ENCODE peak calls at places on chromosomes 2 and 18, in seven cellular contexts. P is K562, U is hepatocyte, Q is HCT116, Z is A549, R is astrocyte, B is GM12878. K is an unnamed sample.

GRCh38 chr2:85243101-85244072 is 84.4 kb downstream of the TGOLN2 start:
- DNase-seq in P (peak), B (no peak), U (no peak), R (no peak), Z (peak), Q (no peak), K (no peak)

GRCh38 chr2:158664987-158665386 is 130.1 kb upstream of the DAPL1 start:
- DNase-seq in R (peak), Z (no peak), P (no peak), B (no peak), Q (no peak), U (no peak), K (no peak)

GRCh38 chr2:233329489-233330135 is 22.0 kb downstream of the SAG start:
- DNase-seq in B (no peak), P (no peak), R (peak), U (no peak), Z (no peak), Q (no peak), K (no peak)

GRCh38 chr18:76376668-76377358 is 118.2 kb downstream of the ZNF516 start:
- DNase-seq in U (no peak), R (no peak), Z (no peak), B (no peak), P (peak), Q (no peak), K (no peak)

GRCh38 chr2:102107741-102108070 is 34.8 kb upstream of the IL1R1 start:
- DNase-seq in U (no peak), Z (peak), Q (no peak), R (peak), B (peak), P (no peak), K (no peak)

GRCh38 chr18:62710417-62710816 is 4.9 kb upstream of the PHLPP1 start:
- DNase-seq in B (no peak), U (no peak), P (no peak), Q (no peak), Z (no peak), R (peak), K (no peak)

GRCh38 chr2:69007603-69008002 is 5.4 kb upstream of the ANTXR1 start:
- DNase-seq in P (no peak), U (no peak), Z (no peak), R (no peak), Q (no peak), B (no peak), K (no peak)

GRCh38 chr2:205768341-205768740 is 86.0 kb downstream of the NRP2 start:
- DNase-seq in P (no peak), R (no peak), B (no peak), U (no peak), Q (no peak), Z (no peak), K (no peak)

GRCh38 chr18:59229681-59230443 is 9.9 kb downstream of the GRP start:
- DNase-seq in U (no peak), B (no peak), P (no peak), Q (no peak), R (no peak), Z (no peak), K (no peak)

GRCh38 chr2:176935543-176936102 is 277.0 kb upstream of the HNRNPA3 start:
- DNase-seq in R (no peak), P (no peak), B (peak), U (no peak), Q (no peak), Z (no peak), K (no peak)

GRCh38 chr2:2321250-2321545 is 9.9 kb downstream of the MYT1L start:
- DNase-seq in U (no peak), Q (no peak), P (no peak), B (no peak), R (no peak), Z (no peak), K (no peak)

GRCh38 chr2:235979753-235980459 is 188.3 kb downstream of the GBX2 start:
- DNase-seq in P (no peak), U (no peak), B (no peak), R (no peak), Q (no peak), Z (no peak), K (no peak)

GRCh38 chr2:70190086-70190412 is 770 bp downstream of the C2orf42 start:
- DNase-seq in Q (no peak), R (no peak), P (no peak), Z (no peak), B (no peak), U (peak), K (no peak)

GRCh38 chr2:148901142-148901541 is 26.1 kb downstream of the KIF5C start:
- DNase-seq in Q (no peak), R (no peak), Z (no peak), U (no peak), P (no peak), B (no peak), K (no peak)

GRCh38 chr2:118112771-118113334 is 24.6 kb downstream of the INSIG2 start:
- DNase-seq in R (peak), B (no peak), Q (peak), P (no peak), Z (peak), U (no peak), K (no peak)

GRCh38 chr2:29802976-29803375 is 118.4 kb downstream of the ALK start:
- DNase-seq in R (peak), Z (no peak), B (no peak), Q (no peak), P (no peak), U (no peak), K (no peak)

GRCh38 chr2:140496714-140497113 is 1634.1 kb downstream of the LRP1B start:
- DNase-seq in P (no peak), B (no peak), Q (no peak), R (no peak), Z (no peak), U (no peak), K (no peak)

GRCh38 chr2:25690058-25690457 is 16.7 kb upstream of the DTNB start:
- DNase-seq in B (no peak), P (no peak), Q (no peak), U (peak), Z (no peak), R (no peak), K (no peak)

GRCh38 chr2:219350215-219350937 is 17.8 kb upstream of the RESP18 start:
- DNase-seq in Q (no peak), R (peak), B (no peak), Z (no peak), U (no peak), P (no peak), K (no peak)

GRCh38 chr18:8517276-8517675 is 92.0 kb upstream of the RAB12 start:
- DNase-seq in B (no peak), Q (no peak), Z (no peak), U (no peak), P (no peak), R (no peak), K (no peak)

GRCh38 chr2:237885171-237885930 is 25.9 kb downstream of the RAMP1 start:
- DNase-seq in B (no peak), U (peak), Z (no peak), Q (no peak), R (no peak), P (no peak), K (no peak)

GRCh38 chr2:231530099-231531085 is at the start of gene NMUR1:
- DNase-seq in P (peak), Z (peak), R (no peak), U (peak), Q (peak), B (no peak), K (peak)

GRCh38 chr18:33513027-33513426 is 65.0 kb upstream of the ASXL3 start:
- DNase-seq in Z (no peak), B (no peak), R (no peak), U (no peak), P (no peak), Q (no peak), K (no peak)

GRCh38 chr2:41865263-41865662 is 182.6 kb upstream of the PKDCC start:
- DNase-seq in P (no peak), R (no peak), B (no peak), Z (no peak), U (no peak), Q (no peak), K (no peak)

GRCh38 chr2:195612515-195613495 is 44.2 kb upstream of the SLC39A10 start:
- DNase-seq in P (no peak), Q (no peak), B (no peak), Z (peak), U (peak), R (peak), K (no peak)

GRCh38 chr18:79353238-79353637 is 42.5 kb upstream of the NFATC1 start:
- DNase-seq in P (no peak), U (no peak), B (no peak), Z (peak), Q (no peak), R (no peak), K (no peak)

GRCh38 chr2:96824079-96824870 is 8.2 kb downstream of the CNNM3 start:
- DNase-seq in P (no peak), Q (no peak), R (peak), B (no peak), U (peak), Z (no peak), K (no peak)

GRCh38 chr2:201404699-201405275 is 46.5 kb downstream of the TRAK2 start:
- DNase-seq in U (no peak), P (no peak), B (no peak), R (no peak), Z (no peak), Q (no peak), K (no peak)

GRCh38 chr2:201406077-201406662 is 45.1 kb downstream of the TRAK2 start:
- DNase-seq in P (peak), Q (no peak), Z (no peak), U (peak), R (peak), B (no peak), K (no peak)

GRCh38 chr2:201401815-201402214 is 44.7 kb upstream of the FLACC1 start:
- DNase-seq in R (no peak), U (no peak), Q (no peak), B (no peak), Z (no peak), P (no peak), K (no peak)

GRCh38 chr2:201403904-201404303 is 46.8 kb upstream of the FLACC1 start:
- DNase-seq in Z (no peak), P (no peak), U (no peak), R (peak), B (no peak), Q (no peak), K (no peak)

GRCh38 chr2:201402651-201403573 is 45.8 kb upstream of the FLACC1 start:
- DNase-seq in Z (no peak), U (no peak), R (peak), P (no peak), B (no peak), Q (no peak), K (no peak)
- TF ChIP-seq CTCF in Z (no peak), U (no peak), R (no peak), P (no peak), B (no peak), Q (no peak), K (no peak)

GRCh38 chr18:28781616-28782362 is 604.9 kb upstream of the CDH2 start:
- DNase-seq in Q (no peak), B (no peak), R (no peak), Z (no peak), U (no peak), P (no peak), K (no peak)
- H3K4me2 ChIP-seq in Q (no peak), B (no peak), R (no peak), Z (no peak), U (no peak), P (no peak), K (no peak)

GRCh38 chr18:48076461-48076860 is 146.0 kb upstream of the SMAD2 start:
- DNase-seq in R (no peak), P (no peak), Z (no peak), Q (no peak), B (no peak), U (no peak), K (no peak)

GRCh38 chr18:48078448-48078847 is 148.0 kb upstream of the SMAD2 start:
- DNase-seq in Z (no peak), B (no peak), P (no peak), R (no peak), U (no peak), Q (no peak), K (no peak)

GRCh38 chr18:48080546-48080945 is 150.1 kb upstream of the SMAD2 start:
- DNase-seq in Q (no peak), R (no peak), B (no peak), Z (no peak), U (no peak), P (no peak), K (no peak)

GRCh38 chr18:48077291-48077690 is 146.8 kb upstream of the SMAD2 start:
- DNase-seq in Q (no peak), Z (no peak), U (no peak), R (no peak), B (no peak), P (no peak), K (no peak)

DNA sequence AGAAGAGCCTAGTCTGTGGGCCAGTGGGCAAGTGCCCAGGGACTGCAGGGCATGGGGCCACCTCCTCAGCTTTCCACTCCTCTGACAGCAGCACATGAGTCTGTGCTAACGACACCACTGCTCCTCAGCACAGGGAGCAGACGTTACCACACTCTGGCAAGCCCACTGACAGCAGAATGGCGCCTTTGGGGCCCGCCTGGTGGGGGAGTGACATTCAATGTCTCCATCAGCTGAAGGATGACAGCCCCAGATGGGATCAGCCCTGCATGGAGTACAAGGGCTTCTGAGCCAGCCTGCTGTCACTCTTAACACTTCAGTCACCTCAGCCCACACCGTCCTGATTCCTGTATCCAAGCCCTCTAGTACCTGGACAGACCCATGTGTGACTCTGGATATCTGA is 149.4 kb upstream of the SMAD2 start:
- DNase-seq in R (no peak), Z (no peak), U (no peak), B (no peak), P (no peak), Q (no peak), K (no peak)
- H3K4me3 ChIP-seq in R (no peak), Z (no peak), U (no peak), B (no peak), P (no peak), Q (no peak), K (no peak)

GRCh38 chr2:28397043-28397381 is 4.4 kb downstream of the FOSL2 start:
- DNase-seq in U (no peak), P (no peak), Q (no peak), B (no peak), Z (no peak), R (no peak), K (no peak)
- TF ChIP-seq CTCF in U (no peak), P (no peak), Q (no peak), B (no peak), Z (no peak), R (no peak), K (no peak)

DNA sequence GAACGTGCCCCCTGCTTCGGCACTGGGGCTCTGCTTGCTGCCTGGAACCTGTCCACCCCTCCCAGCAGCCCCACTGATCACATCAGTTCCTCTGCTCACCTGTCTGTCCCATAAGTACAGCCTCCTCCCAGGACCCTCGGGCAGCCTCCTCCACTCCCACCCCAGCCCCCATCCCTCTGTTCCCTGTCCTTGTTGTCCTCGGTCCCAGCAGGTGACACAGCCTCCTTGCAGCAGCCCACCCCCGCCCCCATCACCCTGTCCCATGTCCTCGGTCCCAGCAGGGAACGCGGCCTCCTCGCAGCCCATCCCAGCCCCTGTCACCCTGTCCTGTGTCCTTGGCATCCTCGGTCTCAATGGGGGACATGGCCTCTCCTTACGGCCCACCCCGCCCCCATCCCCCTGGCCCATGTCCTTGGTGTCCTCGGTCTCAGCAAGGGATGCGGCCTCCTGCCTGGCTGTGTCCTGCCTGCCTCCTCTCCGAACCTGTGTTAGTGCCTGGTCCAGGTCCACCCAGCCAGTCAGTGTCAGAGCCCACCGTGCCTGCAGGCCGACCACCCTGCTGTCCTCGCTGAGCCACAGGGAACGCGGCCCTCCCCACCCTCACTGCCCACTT is 4.3 kb upstream of the OTOS start:
- DNase-seq in R (no peak), Z (no peak), P (no peak), U (no peak), Q (no peak), B (no peak), K (no peak)
- H3K4me2 ChIP-seq in R (peak), Z (no peak), P (no peak), U (no peak), Q (no peak), B (no peak), K (no peak)

DNA sequence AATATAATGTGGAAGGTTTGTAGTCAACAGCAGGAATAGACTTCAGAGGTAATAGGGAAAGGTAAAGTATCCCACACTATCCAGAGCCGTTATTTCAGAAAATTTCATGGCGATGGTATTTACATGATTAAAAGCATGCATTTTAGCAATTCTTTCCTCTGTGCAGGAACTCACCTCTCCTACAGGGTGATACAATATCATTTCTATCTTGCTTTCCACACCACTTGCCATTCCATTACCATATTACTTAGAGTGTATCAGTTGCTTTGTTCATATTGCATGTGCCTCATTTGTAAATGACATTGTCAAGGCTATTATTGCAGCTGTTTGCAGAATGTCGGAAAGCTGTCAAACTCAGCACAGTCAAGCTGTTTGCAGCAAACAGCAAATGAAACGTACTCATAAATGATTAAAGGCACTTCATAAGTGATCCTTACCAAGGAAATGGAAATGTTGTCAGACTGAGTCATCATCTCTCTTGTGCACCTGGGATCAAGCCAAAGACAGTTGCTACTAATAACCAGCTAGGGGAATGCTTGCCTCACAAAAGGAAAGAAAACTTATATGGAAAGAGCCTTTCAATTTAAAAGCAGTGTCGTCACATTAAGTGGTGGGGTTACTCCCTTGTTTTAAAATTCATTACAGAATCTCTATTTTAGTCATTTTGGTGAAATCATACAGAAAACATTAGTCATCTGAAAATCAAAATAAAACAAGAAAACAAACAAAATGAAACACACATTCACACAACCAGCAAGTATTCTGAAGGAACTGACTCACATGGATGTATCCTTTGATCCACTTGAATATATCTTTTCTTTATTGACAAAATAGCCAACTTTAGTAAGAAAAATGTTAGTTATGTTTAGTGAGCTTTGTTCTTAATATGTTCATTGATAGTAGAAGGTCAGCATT is 1064.1 kb upstream of the CNTNAP5 start:
- DNase-seq in P (no peak), Z (no peak), B (no peak), Q (no peak), R (peak), U (peak), K (no peak)
- H3K4me3 ChIP-seq in P (no peak), Z (no peak), B (no peak), Q (no peak), R (no peak), U (no peak), K (no peak)